ENCODE peak calls at places on chromosomes 2 and 18, in five cellular contexts. D, W, S, N and P are unnamed samples.

GRCh38 chr2:25342372-25343186 is 854 bp upstream of the DNMT3A start:
- DNase-seq in D (peak), W (peak), S (peak), N (peak), P (peak)

GRCh38 chr18:59823611-59824195 is 76.1 kb upstream of the PMAIP1 start:
- DNase-seq in D (peak), W (peak), S (peak), N (peak), P (peak)

GRCh38 chr18:8724452-8724851 is 19.1 kb downstream of the MTCL1 start:
- DNase-seq in D (peak), W (no peak), S (no peak), N (no peak), P (no peak)

GRCh38 chr2:136135924-136136906 is 18.3 kb upstream of the CXCR4 start:
- DNase-seq in D (no peak), W (no peak), S (no peak), N (no peak), P (no peak)

GRCh38 chr2:230170532-230170931 is 49.3 kb downstream of the SP110 start:
- DNase-seq in D (no peak), W (no peak), S (no peak), N (no peak), P (no peak)

GRCh38 chr2:208183526-208183925 is 6.3 kb downstream of the C2orf80 start:
- DNase-seq in D (peak), W (no peak), S (peak), N (no peak), P (no peak)

GRCh38 chr2:240170354-240170735 is 29.9 kb upstream of the OTOS start:
- DNase-seq in D (no peak), W (peak), S (peak), N (no peak), P (no peak)

GRCh38 chr2:20643826-20644225 is 7.1 kb downstream of the HS1BP3 start:
- DNase-seq in D (no peak), W (no peak), S (no peak), N (no peak), P (no peak)

GRCh38 chr2:230924470-230925341 is at the start of gene GPR55:
- DNase-seq in D (peak), W (peak), S (peak), N (peak), P (no peak)

GRCh38 chr2:213152065-213152794 is 818 bp upstream of the IKZF2 start:
- DNase-seq in D (peak), W (peak), S (peak), N (peak), P (peak)

GRCh38 chr2:240339411-240340360 is 95.8 kb upstream of the GPC1 start:
- DNase-seq in D (no peak), W (no peak), S (no peak), N (no peak), P (no peak)

GRCh38 chr2:34910018-34910417 is 1310.9 kb upstream of the FAM98A start:
- DNase-seq in D (no peak), W (no peak), S (no peak), N (no peak), P (no peak)

GRCh38 chr2:34912084-34912483 is 1313.0 kb upstream of the FAM98A start:
- DNase-seq in D (no peak), W (no peak), S (no peak), N (no peak), P (no peak)

GRCh38 chr2:34907812-34908211 is 1308.7 kb upstream of the FAM98A start:
- DNase-seq in D (no peak), W (no peak), S (no peak), N (no peak), P (no peak)
- TF ChIP-seq CTCF in D (no peak), W (no peak), S (peak), N (no peak), P (no peak)

DNA sequence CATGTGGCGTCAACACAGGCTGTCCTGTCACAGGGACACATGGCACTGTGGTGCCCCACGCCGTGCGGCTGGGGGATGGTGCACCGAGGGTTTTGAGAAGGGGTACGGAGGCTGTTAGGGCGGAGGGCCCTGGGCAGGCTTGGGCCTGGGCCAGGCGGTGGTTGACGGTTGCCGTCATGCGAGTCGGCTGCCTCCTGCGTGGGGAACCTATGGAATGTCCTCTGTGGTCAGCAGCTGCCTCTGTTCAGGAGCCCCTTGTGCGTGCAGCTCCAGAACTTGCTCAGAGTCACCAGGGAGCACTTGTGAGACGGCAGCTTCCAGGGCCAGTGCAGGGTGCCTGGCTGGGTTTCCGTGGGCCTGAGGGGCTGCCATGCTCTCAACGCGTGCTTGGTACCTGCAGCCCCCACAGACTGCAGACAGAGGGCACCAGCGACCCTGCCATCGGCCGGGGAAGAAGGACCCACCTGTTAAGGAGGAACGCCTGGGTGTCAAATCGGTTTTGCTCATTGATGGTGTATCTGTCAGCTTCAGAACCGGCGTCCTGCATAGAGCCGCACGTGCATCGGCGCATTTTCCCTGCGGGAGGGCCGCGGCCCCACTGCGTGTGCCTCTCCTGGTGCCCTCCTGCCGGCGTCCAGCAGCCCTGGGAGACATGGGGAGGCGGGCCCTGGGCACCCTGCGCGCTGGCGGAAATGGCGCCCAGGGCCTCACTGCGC is 10.0 kb upstream of the D2HGDH start:
- DNase-seq in D (peak), W (peak), S (no peak), N (no peak), P (no peak)
- TF ChIP-seq CTCF in D (peak), W (peak), S (peak), N (peak), P (no peak)

GRCh38 chr2:30708491-30709290 is 98.6 kb downstream of the CAPN13 start:
- DNase-seq in D (peak), W (no peak), S (no peak), N (no peak), P (no peak)
- TF ChIP-seq CTCF in D (peak), W (peak), S (peak), N (peak), P (peak)

GRCh38 chr2:185284696-185285095 is 453.9 kb upstream of the FSIP2 start:
- DNase-seq in D (no peak), W (no peak), S (no peak), N (no peak), P (no peak)

GRCh38 chr2:185274718-185275484 is 463.7 kb upstream of the FSIP2 start:
- DNase-seq in D (no peak), W (no peak), S (no peak), N (no peak), P (no peak)

DNA sequence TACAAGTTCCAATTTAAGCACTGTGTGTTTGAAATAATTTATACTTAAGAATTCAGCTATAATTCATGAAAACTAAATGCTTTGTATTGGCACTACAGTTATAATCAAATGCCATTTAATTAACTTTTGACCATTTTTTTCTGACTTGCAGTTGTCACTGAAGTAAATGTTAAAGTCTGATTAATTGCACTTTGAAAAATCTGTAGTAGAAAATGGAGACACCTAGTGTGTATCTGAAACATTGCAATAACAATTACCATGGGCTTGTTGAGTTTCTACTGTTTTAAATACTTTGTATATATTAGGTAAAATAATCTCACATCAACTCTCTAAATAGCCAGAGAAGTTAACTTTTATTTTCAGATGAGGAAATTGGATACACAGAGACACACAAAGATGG is 458.6 kb upstream of the FSIP2 start:
- DNase-seq in D (peak), W (no peak), S (no peak), N (no peak), P (no peak)
- TF ChIP-seq CTCF in D (no peak), W (no peak), S (peak), N (no peak), P (peak)

GRCh38 chr2:28544915-28545589 is 49.2 kb downstream of the PLB1 start:
- DNase-seq in D (no peak), W (no peak), S (no peak), N (no peak), P (no peak)

GRCh38 chr2:28546242-28546641 is 50.4 kb downstream of the PLB1 start:
- DNase-seq in D (no peak), W (peak), S (no peak), N (no peak), P (no peak)

GRCh38 chr2:28544405-28544914 is 48.6 kb downstream of the PLB1 start:
- DNase-seq in D (no peak), W (no peak), S (peak), N (no peak), P (no peak)

GRCh38 chr2:28547223-28547860 is 51.5 kb downstream of the PLB1 start:
- DNase-seq in D (no peak), W (no peak), S (no peak), N (no peak), P (no peak)

GRCh38 chr2:28545590-28546195 is 49.8 kb downstream of the PLB1 start:
- DNase-seq in D (no peak), W (no peak), S (no peak), N (no peak), P (no peak)
- TF ChIP-seq CTCF in D (no peak), W (no peak), S (no peak), N (no peak), P (no peak)

GRCh38 chr18:13680612-13681011 is 45.7 kb downstream of the FAM210A start:
- DNase-seq in D (peak), W (peak), S (peak), N (no peak), P (no peak)
- TF ChIP-seq CTCF in D (peak), W (peak), S (peak), N (peak), P (no peak)

DNA sequence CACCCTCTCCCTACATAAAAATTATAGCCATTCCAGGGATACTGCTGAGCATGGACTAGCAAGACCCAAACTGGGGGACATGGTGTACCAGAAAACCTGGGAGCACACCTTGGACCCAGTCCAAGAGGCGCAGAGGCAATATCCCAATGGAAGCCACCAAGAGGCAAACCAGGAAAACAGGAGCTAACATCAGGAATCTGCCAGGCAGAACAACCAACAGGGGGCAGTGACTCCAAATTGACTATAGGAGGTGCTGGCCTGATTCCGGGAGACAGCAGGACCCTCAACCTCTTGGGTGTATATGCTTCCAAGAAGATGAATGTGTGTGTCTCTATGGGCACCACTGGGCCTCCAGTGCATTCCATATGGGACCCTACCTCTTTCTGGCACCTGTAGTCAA is 172.7 kb upstream of the ARL4C start:
- DNase-seq in D (peak), W (peak), S (peak), N (no peak), P (no peak)
- TF ChIP-seq CTCF in D (peak), W (peak), S (peak), N (no peak), P (no peak)

DNA sequence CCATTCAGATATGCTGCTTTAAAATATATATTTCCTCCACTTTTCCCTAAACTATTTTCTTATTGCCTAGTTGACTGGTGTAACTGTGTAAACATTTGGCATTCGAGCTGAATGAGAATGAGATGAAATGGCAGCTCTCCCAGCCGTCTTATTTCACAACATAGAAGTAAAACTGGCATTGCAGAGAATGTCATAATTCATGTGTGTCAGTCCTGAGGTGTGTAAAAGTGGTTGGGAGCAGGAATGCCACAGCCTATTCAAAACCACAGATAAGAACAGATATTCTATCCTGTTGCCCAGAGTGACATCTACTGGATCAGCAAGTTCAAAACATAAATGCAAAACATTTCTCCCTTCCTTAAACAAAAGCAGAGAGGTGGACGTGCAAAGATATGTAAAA is 565.5 kb upstream of the CHAC2 start:
- DNase-seq in D (peak), W (no peak), S (no peak), N (no peak), P (peak)
- TF ChIP-seq CTCF in D (peak), W (peak), S (peak), N (no peak), P (peak)

GRCh38 chr2:9768388-9768787 is 74.9 kb upstream of the TAF1B start:
- DNase-seq in D (peak), W (peak), S (peak), N (no peak), P (no peak)
- TF ChIP-seq CTCF in D (peak), W (peak), S (peak), N (no peak), P (no peak)